ENCODE peak calls at places on chromosome 13, in ten cellular contexts. T is A549, F is ovary, S is tibial nerve, B is transverse colon, C is HepG2, D is esophagus muscularis mucosa, X is SK-N-SH, Y is GM12878, A is suprapubic skin. E is an unnamed sample.

GRCh38 chr13:102591988-102592781 is 4.6 kb upstream of the TPP2 start:
- DNase-seq in T (peak), F (peak), S (peak), B (peak), C (peak), D (peak), X (peak), Y (peak), A (peak), E (peak)

GRCh38 chr13:61255035-61255796 is 160.4 kb downstream of the PCDH20 start:
- DNase-seq in T (no peak), F (no peak), S (no peak), B (no peak), C (peak), D (no peak), X (no peak), Y (no peak), A (no peak), E (no peak)

GRCh38 chr13:87005511-87005910 is 665.7 kb upstream of the SLITRK5 start:
- DNase-seq in T (no peak), F (no peak), S (no peak), B (no peak), C (no peak), D (no peak), X (no peak), Y (no peak), A (no peak), E (no peak)

GRCh38 chr13:24675806-24676570 is 4.2 kb upstream of the ATP12A start:
- DNase-seq in T (no peak), F (no peak), S (no peak), B (no peak), C (no peak), D (no peak), X (no peak), Y (no peak), A (no peak), E (no peak)

GRCh38 chr13:62088155-62088554 is 672.5 kb upstream of the PCDH20 start:
- DNase-seq in T (no peak), F (no peak), S (no peak), B (no peak), C (no peak), D (no peak), X (no peak), Y (no peak), A (no peak), E (no peak)

GRCh38 chr13:74794582-74794981 is 660.4 kb upstream of the KLF12 start:
- DNase-seq in T (no peak), F (no peak), S (no peak), B (no peak), C (no peak), D (no peak), X (no peak), Y (no peak), A (no peak), E (no peak)

GRCh38 chr13:102642475-102642874 is 45.7 kb downstream of the TPP2 start:
- DNase-seq in T (no peak), F (peak), S (no peak), B (peak), C (no peak), D (no peak), X (no peak), Y (no peak), A (no peak), E (peak)

GRCh38 chr13:108897955-108898354 is 268.5 kb downstream of the MYO16 start:
- DNase-seq in T (no peak), F (no peak), S (no peak), B (no peak), C (no peak), D (no peak), X (no peak), Y (no peak), A (no peak), E (no peak)

GRCh38 chr13:46893820-46894533 is 2.9 kb downstream of the HTR2A start:
- DNase-seq in T (peak), F (peak), S (peak), B (peak), C (no peak), D (no peak), X (peak), Y (peak), A (peak), E (peak)

GRCh38 chr13:106446011-106446410 is 89.5 kb downstream of the EFNB2 start:
- DNase-seq in T (no peak), F (no peak), S (no peak), B (no peak), C (no peak), D (no peak), X (no peak), Y (no peak), A (no peak), E (no peak)

GRCh38 chr13:111489301-111489700 is 168.9 kb downstream of the TEX29 start:
- DNase-seq in T (no peak), F (no peak), S (no peak), B (no peak), C (no peak), D (no peak), X (no peak), Y (no peak), A (peak), E (no peak)

GRCh38 chr13:98141938-98142426 is 912 bp upstream of the FARP1 start:
- DNase-seq in T (no peak), F (peak), S (no peak), B (peak), C (no peak), D (no peak), X (peak), Y (no peak), A (no peak), E (no peak)

GRCh38 chr13:42553098-42554046 is 20.6 kb upstream of the TNFSF11 start:
- DNase-seq in T (no peak), F (no peak), S (no peak), B (no peak), C (no peak), D (no peak), X (no peak), Y (no peak), A (no peak), E (no peak)

GRCh38 chr13:94217370-94217769 is 262.1 kb downstream of the DCT start:
- DNase-seq in T (no peak), F (no peak), S (no peak), B (no peak), C (no peak), D (no peak), X (no peak), Y (no peak), A (no peak), E (no peak)

GRCh38 chr13:100423375-100423774 is 165.2 kb downstream of the GGACT start:
- DNase-seq in T (no peak), F (no peak), S (no peak), B (no peak), C (no peak), D (no peak), X (no peak), Y (no peak), A (no peak), E (no peak)

GRCh38 chr13:104114111-104114510 is 1047.9 kb upstream of the SLC10A2 start:
- DNase-seq in T (no peak), F (no peak), S (no peak), B (no peak), C (no peak), D (no peak), X (no peak), Y (no peak), A (no peak), E (no peak)

GRCh38 chr13:19181021-19181620 is 503 bp downstream of the TUBA3C start:
- DNase-seq in T (no peak), F (no peak), S (no peak), B (no peak), C (no peak), D (peak), X (no peak), Y (no peak), A (peak), E (no peak)

GRCh38 chr13:34762312-34762711 is 179.8 kb upstream of the NBEA start:
- DNase-seq in T (no peak), F (no peak), S (no peak), B (no peak), C (no peak), D (no peak), X (no peak), Y (no peak), A (no peak), E (no peak)

GRCh38 chr13:94617389-94618000 is 15.8 kb downstream of the GPR180 start:
- DNase-seq in T (no peak), F (no peak), S (peak), B (no peak), C (peak), D (no peak), X (peak), Y (no peak), A (no peak), E (no peak)

GRCh38 chr13:43132911-43133310 is 109.5 kb downstream of the DNAJC15 start:
- DNase-seq in T (no peak), F (no peak), S (no peak), B (no peak), C (no peak), D (no peak), X (no peak), Y (no peak), A (no peak), E (no peak)

GRCh38 chr13:41443969-41444368 is 13.4 kb upstream of the RGCC start:
- DNase-seq in T (no peak), F (no peak), S (no peak), B (no peak), C (no peak), D (no peak), X (no peak), Y (no peak), A (no peak), E (no peak)

GRCh38 chr13:32309312-32309711 is 5.9 kb downstream of the ZAR1L start:
- DNase-seq in T (no peak), F (no peak), S (no peak), B (no peak), C (no peak), D (no peak), X (no peak), Y (no peak), A (no peak), E (no peak)

GRCh38 chr13:112898786-112899617 is 70.0 kb upstream of the MCF2L start:
- DNase-seq in T (no peak), F (peak), S (no peak), B (no peak), C (no peak), D (no peak), X (no peak), Y (no peak), A (peak), E (peak)

GRCh38 chr13:102812616-102813287 is 13.8 kb downstream of the BIVM start:
- DNase-seq in T (no peak), F (no peak), S (no peak), B (no peak), C (no peak), D (no peak), X (no peak), Y (no peak), A (no peak), E (no peak)

GRCh38 chr13:66835040-66835628 is 395.0 kb downstream of the PCDH9 start:
- DNase-seq in T (peak), F (peak), S (peak), B (peak), C (peak), D (peak), X (peak), Y (no peak), A (peak), E (peak)

GRCh38 chr13:103528437-103528836 is 462.2 kb upstream of the SLC10A2 start:
- DNase-seq in T (no peak), F (no peak), S (no peak), B (no peak), C (no peak), D (no peak), X (no peak), Y (no peak), A (no peak), E (no peak)

GRCh38 chr13:83881917-83882625 is at the start of gene SLITRK1:
- DNase-seq in T (no peak), F (no peak), S (peak), B (no peak), C (no peak), D (no peak), X (peak), Y (peak), A (no peak), E (peak)

GRCh38 chr13:95176611-95177259 is 124.5 kb downstream of the ABCC4 start:
- DNase-seq in T (no peak), F (no peak), S (no peak), B (no peak), C (no peak), D (no peak), X (no peak), Y (no peak), A (no peak), E (no peak)

GRCh38 chr13:33109801-33110200 is 93.6 kb downstream of the KL start:
- DNase-seq in T (no peak), F (no peak), S (no peak), B (no peak), C (no peak), D (no peak), X (no peak), Y (no peak), A (no peak), E (no peak)

GRCh38 chr13:54633461-54633860 is 1604.8 kb downstream of the OLFM4 start:
- DNase-seq in T (no peak), F (no peak), S (no peak), B (no peak), C (no peak), D (no peak), X (no peak), Y (no peak), A (no peak), E (no peak)

GRCh38 chr13:22937241-22937640 is 243.5 kb upstream of the SGCG start:
- DNase-seq in T (no peak), F (no peak), S (no peak), B (no peak), C (no peak), D (no peak), X (no peak), Y (no peak), A (peak), E (no peak)

GRCh38 chr13:109684836-109685602 is 101.4 kb downstream of the IRS2 start:
- DNase-seq in T (no peak), F (peak), S (peak), B (peak), C (no peak), D (peak), X (no peak), Y (no peak), A (no peak), E (no peak)

GRCh38 chr13:50357586-50358118 is 342.4 kb downstream of the KCNRG start:
- DNase-seq in T (no peak), F (no peak), S (peak), B (no peak), C (no peak), D (peak), X (no peak), Y (no peak), A (no peak), E (peak)

GRCh38 chr13:106063591-106064308 is 471.7 kb downstream of the EFNB2 start:
- DNase-seq in T (no peak), F (no peak), S (no peak), B (no peak), C (no peak), D (no peak), X (no peak), Y (no peak), A (no peak), E (no peak)

GRCh38 chr13:110463876-110464510 is 97.5 kb downstream of the RAB20 start:
- DNase-seq in T (no peak), F (no peak), S (no peak), B (no peak), C (no peak), D (no peak), X (no peak), Y (no peak), A (no peak), E (peak)

GRCh38 chr13:51942189-51942588 is 69.1 kb downstream of the ATP7B start:
- DNase-seq in T (no peak), F (no peak), S (no peak), B (peak), C (no peak), D (no peak), X (no peak), Y (no peak), A (no peak), E (peak)

GRCh38 chr13:109730832-109731335 is 55.5 kb downstream of the IRS2 start:
- DNase-seq in T (no peak), F (no peak), S (no peak), B (no peak), C (no peak), D (no peak), X (no peak), Y (no peak), A (no peak), E (no peak)

GRCh38 chr13:97205971-97206370 is 16.2 kb upstream of the MBNL2 start:
- DNase-seq in T (peak), F (no peak), S (no peak), B (no peak), C (no peak), D (no peak), X (no peak), Y (no peak), A (no peak), E (no peak)

GRCh38 chr13:27971776-27972618 is 2.9 kb upstream of the CDX2 start:
- DNase-seq in T (no peak), F (no peak), S (no peak), B (no peak), C (no peak), D (no peak), X (no peak), Y (no peak), A (peak), E (no peak)
- TF ChIP-seq EP300 in T (no peak), F (no peak), S (no peak), B (no peak), C (no peak), D (no peak), X (no peak), Y (no peak), A (no peak), E (no peak)

GRCh38 chr13:29540799-29541198 is 54.7 kb downstream of the SLC7A1 start:
- DNase-seq in T (no peak), F (no peak), S (no peak), B (no peak), C (no peak), D (no peak), X (no peak), Y (no peak), A (no peak), E (no peak)

GRCh38 chr13:29543230-29544215 is 52.0 kb downstream of the SLC7A1 start:
- DNase-seq in T (no peak), F (no peak), S (no peak), B (no peak), C (peak), D (no peak), X (no peak), Y (peak), A (no peak), E (no peak)

GRCh38 chr13:29540334-29540733 is 55.2 kb downstream of the SLC7A1 start:
- DNase-seq in T (no peak), F (no peak), S (no peak), B (no peak), C (no peak), D (no peak), X (no peak), Y (no peak), A (no peak), E (no peak)

GRCh38 chr13:29539866-29540265 is 55.6 kb downstream of the SLC7A1 start:
- DNase-seq in T (no peak), F (no peak), S (no peak), B (no peak), C (no peak), D (no peak), X (no peak), Y (no peak), A (no peak), E (no peak)

GRCh38 chr13:29541400-29541799 is 54.1 kb downstream of the SLC7A1 start:
- DNase-seq in T (no peak), F (no peak), S (no peak), B (no peak), C (no peak), D (no peak), X (no peak), Y (no peak), A (no peak), E (no peak)
- TF ChIP-seq EP300 in T (no peak), F (no peak), S (no peak), B (no peak), C (no peak), D (no peak), X (no peak), Y (no peak), A (no peak), E (no peak)

DNA sequence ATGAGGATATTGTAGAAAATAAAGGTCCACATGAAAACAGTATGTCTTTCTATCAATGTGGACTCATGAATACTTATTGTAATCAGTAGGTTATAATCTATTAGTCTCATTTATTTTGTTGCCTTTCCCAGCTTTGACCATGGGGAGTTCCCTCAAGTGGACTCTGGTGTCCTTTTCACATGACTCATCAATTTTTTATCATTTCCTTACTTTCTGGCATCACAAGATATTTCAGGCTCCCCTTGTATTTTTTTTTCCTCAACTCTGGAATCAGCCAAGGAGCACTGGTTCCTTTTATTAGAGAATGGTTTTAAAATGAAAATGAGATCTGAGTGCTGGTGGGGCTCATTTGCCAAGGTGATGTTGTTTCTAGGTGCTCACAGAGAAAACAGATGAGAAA is 63.4 kb upstream of the DIAPH3 start:
- DNase-seq in T (no peak), F (no peak), S (no peak), B (no peak), C (no peak), D (no peak), X (no peak), Y (no peak), A (no peak), E (no peak)
- TF ChIP-seq EP300 in T (no peak), F (no peak), S (no peak), B (no peak), C (no peak), D (no peak), X (no peak), Y (no peak), A (no peak), E (no peak)

GRCh38 chr13:45370922-45371406 is 30.0 kb upstream of the TPT1 start:
- DNase-seq in T (peak), F (peak), S (peak), B (peak), C (no peak), D (no peak), X (peak), Y (no peak), A (no peak), E (peak)
- TF ChIP-seq EP300 in T (no peak), F (no peak), S (peak), B (no peak), C (no peak), D (no peak), X (no peak), Y (no peak), A (no peak), E (no peak)

GRCh38 chr13:79490846-79491245 is 9.9 kb downstream of the NDFIP2 start:
- DNase-seq in T (no peak), F (no peak), S (no peak), B (no peak), C (no peak), D (no peak), X (no peak), Y (no peak), A (no peak), E (no peak)

GRCh38 chr13:79491715-79492114 is 10.8 kb downstream of the NDFIP2 start:
- DNase-seq in T (no peak), F (no peak), S (no peak), B (no peak), C (no peak), D (no peak), X (no peak), Y (no peak), A (no peak), E (no peak)

GRCh38 chr13:79490326-79490725 is 9.4 kb downstream of the NDFIP2 start:
- DNase-seq in T (no peak), F (no peak), S (no peak), B (no peak), C (no peak), D (no peak), X (no peak), Y (no peak), A (no peak), E (no peak)

GRCh38 chr13:79492313-79492798 is 11.4 kb downstream of the NDFIP2 start:
- DNase-seq in T (no peak), F (no peak), S (no peak), B (no peak), C (no peak), D (no peak), X (no peak), Y (no peak), A (no peak), E (no peak)

GRCh38 chr13:79492918-79493594 is 12.1 kb downstream of the NDFIP2 start:
- DNase-seq in T (no peak), F (no peak), S (no peak), B (no peak), C (no peak), D (no peak), X (no peak), Y (no peak), A (no peak), E (no peak)
- TF ChIP-seq EP300 in T (no peak), F (no peak), S (no peak), B (no peak), C (no peak), D (no peak), X (no peak), Y (no peak), A (no peak), E (no peak)

GRCh38 chr13:30840515-30840914 is 65.6 kb upstream of the MEDAG start:
- DNase-seq in T (no peak), F (no peak), S (no peak), B (no peak), C (no peak), D (no peak), X (no peak), Y (no peak), A (no peak), E (no peak)
- TF ChIP-seq EP300 in T (no peak), F (no peak), S (no peak), B (no peak), C (no peak), D (no peak), X (no peak), Y (no peak), A (no peak), E (no peak)

DNA sequence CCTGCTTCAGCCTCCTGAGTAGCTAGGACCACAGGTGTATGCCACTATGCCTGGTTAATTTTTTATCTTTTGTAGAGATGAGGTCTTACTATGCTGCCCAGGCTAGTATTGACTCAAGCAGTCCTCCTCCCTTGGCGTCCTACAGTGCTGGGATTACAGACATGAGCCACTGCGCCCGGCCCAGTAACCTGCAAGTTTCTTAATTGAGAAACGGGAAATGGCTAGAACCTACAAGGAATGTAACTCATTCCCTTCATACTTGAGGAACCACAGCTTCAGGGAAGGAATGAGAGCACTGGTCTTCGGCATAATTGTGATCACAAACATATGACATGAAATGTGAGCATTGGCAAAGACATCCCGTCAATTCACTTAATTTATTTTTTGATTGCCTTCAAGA is 157.0 kb downstream of the KLF5 start:
- DNase-seq in T (no peak), F (no peak), S (no peak), B (peak), C (no peak), D (no peak), X (no peak), Y (no peak), A (no peak), E (peak)
- TF ChIP-seq EP300 in T (no peak), F (no peak), S (no peak), B (no peak), C (no peak), D (no peak), X (no peak), Y (no peak), A (no peak), E (no peak)

GRCh38 chr13:77860621-77861020 is 58.0 kb downstream of the EDNRB start:
- DNase-seq in T (no peak), F (no peak), S (no peak), B (no peak), C (no peak), D (no peak), X (no peak), Y (no peak), A (no peak), E (no peak)
- TF ChIP-seq EP300 in T (no peak), F (no peak), S (no peak), B (no peak), C (no peak), D (no peak), X (no peak), Y (no peak), A (no peak), E (no peak)

E was measured in upper lobe of left lung.